ENCODE peak calls at places on chromosomes 3 and 15, in six cellular contexts. O is cardiac muscle cell; Q is myocyte; T is hepatic stellate cell; N is fibroblast of mammary gland; M is naive thymus-derived CD8-positive, alpha-beta T cell. H is an unnamed sample.

GRCh38 chr3:41167722-41168497 is 31.4 kb upstream of the CTNNB1 start:
- DNase-seq in O (no peak), Q (no peak), T (no peak), N (no peak), M (no peak), H (no peak)

GRCh38 chr15:93830221-93830765 is 401.1 kb upstream of the MCTP2 start:
- DNase-seq in O (no peak), Q (no peak), T (no peak), N (no peak), M (no peak), H (no peak)

GRCh38 chr3:13480340-13481318 is 523 bp downstream of the HDAC11 start:
- DNase-seq in O (peak; percentile 28), Q (no peak), T (peak; percentile 65), N (peak; percentile 28), M (peak; percentile 66), H (no peak)

GRCh38 chr3:131694351-131694750 is 191.6 kb upstream of the MRPL3 start:
- DNase-seq in O (no peak), Q (no peak), T (no peak), N (no peak), M (no peak), H (no peak)

GRCh38 chr3:49928511-49929017 is 1.0 kb downstream of the MON1A start:
- DNase-seq in O (no peak), Q (no peak), T (no peak), N (no peak), M (no peak), H (no peak)

GRCh38 chr15:77580991-77581682 is 51.6 kb downstream of the LINGO1 start:
- DNase-seq in O (no peak), Q (peak; percentile 73), T (no peak), N (no peak), M (no peak), H (no peak)

GRCh38 chr15:88878720-88879184 is 16.6 kb downstream of the HAPLN3 start:
- DNase-seq in O (peak; percentile 60), Q (peak; percentile 57), T (peak; percentile 77), N (peak; percentile 44), M (peak; percentile 7), H (no peak)

GRCh38 chr15:67100808-67101581 is 35.6 kb downstream of the SMAD3 start:
- DNase-seq in O (no peak), Q (no peak), T (no peak), N (no peak), M (no peak), H (no peak)

GRCh38 chr15:70650567-70650966 is 112.8 kb downstream of the UACA start:
- DNase-seq in O (no peak), Q (no peak), T (no peak), N (no peak), M (no peak), H (peak; percentile 68)

GRCh38 chr3:20846081-20846480 is 660.1 kb upstream of the SGO1 start:
- DNase-seq in O (no peak), Q (no peak), T (no peak), N (no peak), M (no peak), H (no peak)

GRCh38 chr3:122169911-122170310 is 13.6 kb upstream of the CASR start:
- DNase-seq in O (no peak), Q (no peak), T (no peak), N (no peak), M (no peak), H (no peak)